ENCODE peak calls at places on chromosomes 16 and 17, in six cellular contexts. Y is stomach; O is activated naive CD4-positive, alpha-beta T cell treated with anti-CD3 and anti-CD28 coated beads, Interleukin-2, amount 10 ng/mL, durations not matched to agents 7 days and 5 days; C is iris pigment epithelial cell; P is A549; S is SK-N-SH. G is an unnamed sample.

GRCh38 chr17:16407911-16408588 is 7.3 kb upstream of the TRPV2 start:
- DNase-seq in Y (peak; percentile 78), O (no peak), C (peak; percentile 69), P (peak; percentile 60), S (peak; percentile 76), G (peak; percentile 85)

GRCh38 chr17:78779848-78780247 is 2.2 kb downstream of the CYTH1 start:
- DNase-seq in Y (no peak), O (peak; percentile 80), C (no peak), P (no peak), S (no peak), G (peak; percentile 37)

GRCh38 chr17:28807925-28808641 is 34.5 kb downstream of the FAM222B start:
- DNase-seq in Y (no peak), O (no peak), C (peak; percentile 94), P (peak; percentile 78), S (no peak), G (peak; percentile 77)

GRCh38 chr16:11349599-11350276 is 4.5 kb downstream of the RMI2 start:
- DNase-seq in Y (peak; percentile 63), O (no peak), C (peak; percentile 48), P (no peak), S (no peak), G (peak; percentile 83)

GRCh38 chr17:1703063-1703462 is 7.1 kb downstream of the TLCD2 start:
- DNase-seq in Y (no peak), O (no peak), C (no peak), P (no peak), S (no peak), G (no peak)

GRCh38 chr16:3085868-3086595 is 13.1 kb downstream of the ZSCAN10 start:
- DNase-seq in Y (no peak), O (no peak), C (no peak), P (no peak), S (no peak), G (no peak)

GRCh38 chr17:60600490-60601431 is 768 bp downstream of the PPM1D start:
- DNase-seq in Y (peak; percentile 80), O (peak; percentile 76), C (peak; percentile 89), P (peak; percentile 89), S (peak; percentile 82), G (peak; percentile 94)

GRCh38 chr17:58352843-58353719 is 1.1 kb upstream of the SUPT4H1 start:
- DNase-seq in Y (no peak), O (peak; percentile 35), C (peak; percentile 44), P (no peak), S (peak; percentile 61), G (peak; percentile 41)

GRCh38 chr16:73036074-73036826 is 11.7 kb downstream of the ZFHX3 start:
- DNase-seq in Y (no peak), O (no peak), C (peak; percentile 19), P (no peak), S (no peak), G (peak; percentile 38)

GRCh38 chr17:77881545-77881944 is 77.0 kb upstream of the TNRC6C start:
- DNase-seq in Y (peak; percentile 67), O (peak; percentile 87), C (peak; percentile 86), P (no peak), S (peak; percentile 86), G (peak; percentile 65)

GRCh38 chr16:17224859-17225258 is 245.9 kb downstream of the XYLT1 start:
- DNase-seq in Y (peak; percentile 36), O (no peak), C (peak; percentile 4), P (no peak), S (no peak), G (peak; percentile 80)

GRCh38 chr17:17269926-17270773 is 10.9 kb downstream of the COPS3 start:
- DNase-seq in Y (no peak), O (peak; percentile 49), C (no peak), P (peak; percentile 46), S (no peak), G (no peak)

GRCh38 chr17:72417627-72418026 is 296.8 kb downstream of the SOX9 start:
- DNase-seq in Y (no peak), O (no peak), C (no peak), P (no peak), S (no peak), G (no peak)

GRCh38 chr17:21174186-21174585 is 39.8 kb downstream of the TMEM11 start:
- DNase-seq in Y (peak; percentile 23), O (no peak), C (no peak), P (no peak), S (no peak), G (no peak)

GRCh38 chr17:21058098-21058893 is 15.5 kb upstream of the USP22 start:
- DNase-seq in Y (no peak), O (no peak), C (peak; percentile 68), P (peak; percentile 47), S (no peak), G (no peak)

GRCh38 chr17:78620099-78620498 is 42.9 kb upstream of the DNAH17 start:
- DNase-seq in Y (no peak), O (no peak), C (no peak), P (no peak), S (no peak), G (no peak)

GRCh38 chr17:39954876-39955275 is 7.9 kb upstream of the GSDMA start:
- DNase-seq in Y (no peak), O (no peak), C (no peak), P (no peak), S (no peak), G (no peak)

GRCh38 chr16:81697321-81697885 is 81.7 kb upstream of the PLCG2 start:
- DNase-seq in Y (peak; percentile 65), O (peak; percentile 69), C (peak; percentile 72), P (peak; percentile 76), S (peak; percentile 61), G (peak; percentile 47)

GRCh38 chr17:49054342-49055092 is 57.3 kb downstream of the IGF2BP1 start:
- DNase-seq in Y (no peak), O (no peak), C (no peak), P (no peak), S (no peak), G (no peak)

GRCh38 chr17:32870027-32870670 is 6.8 kb downstream of the MYO1D start:
- DNase-seq in Y (no peak), O (no peak), C (no peak), P (no peak), S (no peak), G (no peak)

GRCh38 chr17:2195729-2196128 is 107.9 kb downstream of the SMG6 start:
- DNase-seq in Y (no peak), O (no peak), C (peak; percentile 33), P (no peak), S (no peak), G (no peak)

GRCh38 chr17:76820039-76820438 is 48.2 kb upstream of the MGAT5B start:
- DNase-seq in Y (no peak), O (no peak), C (no peak), P (no peak), S (peak; percentile 42), G (no peak)

G was measured in pons.